ENCODE peak calls at places on chromosome 11, in eight cellular contexts. A is neural progenitor cell, D is PC-9, V is PC-3, E is GM23248, O is endothelial cell of umbilical vein, Q is neuronal stem cell, J is IMR-90. I is an unnamed sample. For H3K9me3, the result is how much of the 10 kb centered on the place peaks cover.

GRCh38 chr11:134364261-134364660 is 32.5 kb downstream of the GLB1L2 start:
- DNase-seq in D (no peak), J (no peak), O (no peak), Q (no peak), V (no peak), E (no peak), A (no peak), I (no peak)

GRCh38 chr11:13221722-13222121 is 55.9 kb upstream of the BMAL1 start:
- DNase-seq in D (no peak), Q (no peak), V (no peak), A (peak), E (no peak), O (no peak), J (no peak), I (no peak)

GRCh38 chr11:39741066-39741465 is 1718.4 kb downstream of the LRRC4C start:
- DNase-seq in O (no peak), A (no peak), Q (no peak), V (peak), E (no peak), D (no peak), J (no peak), I (no peak)

GRCh38 chr11:1820463-1821325 is 14.1 kb upstream of the SYT8 start:
- DNase-seq in E (peak), J (peak), V (peak), Q (no peak), A (no peak), D (no peak), O (no peak), I (no peak)

GRCh38 chr11:19712281-19713220 is at the start of gene NAV2:
- DNase-seq in D (peak), E (peak), Q (peak), J (peak), V (peak), O (peak), A (peak), I (peak)

GRCh38 chr11:115885446-115885978 is 381.3 kb upstream of the CADM1 start:
- DNase-seq in V (no peak), A (peak), O (no peak), J (no peak), D (no peak), Q (peak), E (no peak), I (no peak)

GRCh38 chr11:93498099-93499040 is 44.8 kb downstream of the SMCO4 start:
- DNase-seq in D (no peak), E (peak), V (peak), Q (no peak), J (peak), O (no peak), A (peak), I (no peak)

GRCh38 chr11:34303028-34303427 is 54.8 kb downstream of the ABTB2 start:
- DNase-seq in Q (no peak), E (no peak), D (no peak), V (no peak), O (no peak), J (no peak), A (no peak), I (no peak)

GRCh38 chr11:43919852-43920597 is 22.4 kb upstream of the C11orf96 start:
- DNase-seq in A (no peak), V (no peak), J (peak), Q (no peak), E (no peak), O (no peak), D (no peak), I (no peak)

GRCh38 chr11:44305643-44306468 is 4.1 kb downstream of the ALX4 start:
- DNase-seq in O (peak), Q (no peak), E (no peak), J (no peak), V (no peak), A (peak), D (no peak), I (no peak)

GRCh38 chr11:72602250-72602904 is 71.8 kb downstream of the PDE2A start:
- DNase-seq in Q (no peak), O (no peak), A (no peak), J (no peak), D (no peak), E (no peak), V (no peak), I (no peak)

GRCh38 chr11:11157201-11157600 is 195.8 kb downstream of the CSNK2A3 start:
- DNase-seq in Q (no peak), V (peak), A (peak), D (no peak), E (peak), O (peak), J (peak), I (peak)

GRCh38 chr11:107043242-107043991 is 25.1 kb upstream of the GUCY1A2 start:
- DNase-seq in D (peak), E (peak), Q (no peak), J (peak), O (no peak), V (peak), A (no peak), I (no peak)

GRCh38 chr11:44930588-44931302 is 19.9 kb downstream of the TP53I11 start:
- DNase-seq in J (no peak), A (no peak), V (peak), D (no peak), Q (no peak), E (no peak), O (no peak), I (no peak)

GRCh38 chr11:20364412-20364792 is 888 bp downstream of the HTATIP2 start:
- DNase-seq in D (no peak), A (no peak), Q (no peak), J (no peak), V (peak), O (no peak), E (no peak), I (no peak)

GRCh38 chr11:64070301-64070656 is 34.5 kb downstream of the FLRT1 start:
- DNase-seq in O (no peak), A (peak), E (no peak), Q (peak), V (no peak), J (no peak), D (no peak), I (no peak)

GRCh38 chr11:41612415-41612814 is 153.0 kb upstream of the LRRC4C start:
- DNase-seq in A (peak), Q (no peak), E (no peak), J (no peak), V (peak), O (no peak), D (no peak), I (no peak)

GRCh38 chr11:62566247-62566646 is 7.4 kb downstream of the EEF1G start:
- DNase-seq in A (no peak), E (no peak), Q (no peak), V (no peak), O (no peak), J (no peak), D (no peak), I (no peak)

GRCh38 chr11:77107950-77108349 is 5.3 kb downstream of the OMP start:
- DNase-seq in Q (no peak), V (peak), A (no peak), O (peak), E (peak), J (peak), D (peak), I (no peak)

GRCh38 chr11:31802990-31803812 is 7.9 kb downstream of the PAX6 start:
- DNase-seq in Q (no peak), A (peak), E (no peak), V (no peak), D (no peak), O (no peak), J (no peak), I (no peak)

GRCh38 chr11:34439521-34440258 is 956 bp downstream of the CAT start:
- DNase-seq in D (peak), E (peak), J (no peak), V (no peak), Q (peak), O (no peak), A (no peak), I (peak)

GRCh38 chr11:108221401-108221800 is 1.0 kb downstream of the NPAT start:
- DNase-seq in J (peak), V (peak), O (peak), E (peak), D (no peak), Q (no peak), A (peak), I (peak)

GRCh38 chr11:120746836-120747609 is 235.5 kb downstream of the GRIK4 start:
- DNase-seq in Q (no peak), D (no peak), E (no peak), O (no peak), J (no peak), A (no peak), V (peak), I (no peak)

GRCh38 chr11:131897976-131898375 is 527.6 kb downstream of the NTM start:
- DNase-seq in J (peak), Q (no peak), A (no peak), V (no peak), O (no peak), D (no peak), E (no peak), I (no peak)

GRCh38 chr11:121229495-121229894 is 63.1 kb upstream of the SC5D start:
- DNase-seq in E (no peak), Q (no peak), D (no peak), J (no peak), A (no peak), O (no peak), V (no peak), I (no peak)

GRCh38 chr11:7893792-7894191 is 37.3 kb downstream of the OR10A6 start:
- DNase-seq in J (no peak), V (no peak), D (no peak), E (no peak), Q (no peak), O (no peak), A (no peak), I (no peak)

GRCh38 chr11:62560566-62561103 is 13.1 kb downstream of the EEF1G start:
- DNase-seq in E (peak), Q (peak), O (peak), D (peak), J (peak), A (peak), V (peak), I (peak)

GRCh38 chr11:118911113-118911879 is 14.4 kb downstream of the BCL9L start:
- DNase-seq in J (peak), O (no peak), D (peak), Q (no peak), V (peak), E (peak), A (peak), I (no peak)

GRCh38 chr11:128530119-128531091 is 57.0 kb downstream of the ETS1 start:
- DNase-seq in Q (no peak), V (peak), A (no peak), D (no peak), J (peak), O (no peak), E (peak), I (no peak)

GRCh38 chr11:106012744-106013143 is 9.3 kb downstream of the MSANTD4 start:
- DNase-seq in O (peak), V (no peak), D (no peak), Q (no peak), J (peak), A (no peak), E (peak), I (no peak)

GRCh38 chr11:63610604-63611394 is 3.4 kb downstream of the PLAAT3 start:
- DNase-seq in V (no peak), Q (no peak), D (no peak), J (no peak), A (peak), O (no peak), E (no peak), I (no peak)

GRCh38 chr11:102914238-102915043 is 39.7 kb upstream of the MMP12 start:
- DNase-seq in J (peak), E (peak), D (no peak), Q (peak), A (peak), O (peak), V (peak), I (no peak)

GRCh38 chr11:14506532-14506931 is 6.9 kb upstream of the COPB1 start:
- DNase-seq in V (peak), A (no peak), D (no peak), Q (no peak), J (peak), O (no peak), E (peak), I (no peak)

GRCh38 chr11:12802418-12803085 is 128.3 kb downstream of the TEAD1 start:
- DNase-seq in J (peak), D (peak), O (peak), E (peak), Q (peak), A (peak), V (peak), I (no peak)

GRCh38 chr11:5204787-5205186 is 4.3 kb upstream of the OR51V1 start:
- DNase-seq in V (peak), J (peak), A (peak), D (no peak), O (peak), Q (peak), E (peak), I (peak)

GRCh38 chr11:130499828-130500227 is 51.4 kb downstream of the ADAMTS15 start:
- DNase-seq in J (peak), Q (no peak), A (no peak), O (no peak), V (no peak), E (peak), D (no peak), I (no peak)

GRCh38 chr11:20238712-20239111 is 78.4 kb upstream of the DBX1 start:
- DNase-seq in O (no peak), Q (no peak), V (no peak), J (no peak), E (no peak), D (no peak), A (no peak), I (no peak)

DNA sequence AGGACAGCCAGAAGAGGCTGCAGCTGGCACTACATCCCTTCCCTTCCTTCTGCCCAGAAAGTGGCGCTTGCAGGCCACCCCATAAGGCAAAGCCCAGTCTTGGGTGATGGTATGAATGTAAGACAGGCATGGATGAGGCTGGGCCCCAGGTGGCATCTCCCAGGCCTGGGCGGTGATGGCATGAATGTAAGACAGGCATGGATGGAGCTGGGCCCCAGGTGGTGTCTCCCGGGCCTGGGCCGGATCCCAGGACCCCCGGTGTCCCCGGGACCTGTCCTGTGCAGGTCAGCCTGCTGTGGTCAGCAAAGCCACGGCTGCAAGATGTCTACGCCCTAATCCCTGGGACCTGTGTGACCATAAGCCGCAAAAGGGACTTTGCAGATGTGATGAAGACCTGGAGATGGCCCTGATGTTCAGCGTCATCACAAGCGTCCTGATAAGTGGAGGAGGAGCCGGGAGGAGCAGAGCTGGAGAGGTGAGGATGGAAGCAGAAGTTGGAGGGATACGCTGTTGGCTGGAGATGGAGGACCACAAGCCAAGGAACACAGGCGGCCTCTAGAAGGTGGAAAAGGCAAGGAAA is 181.1 kb downstream of the CTTN start:
- DNase-seq in D (no peak), V (no peak), E (no peak), A (no peak), J (no peak), Q (no peak), O (no peak), I (no peak)
- H3K9me3 ChIP-seq in D (under half), V (under half), E (under half), A (under half), J (under half), Q (under half), O (under half), I (under half)

GRCh38 chr11:116964269-116964668 is 126.8 kb upstream of the APOA1 start:
- DNase-seq in E (no peak), A (no peak), O (no peak), Q (no peak), J (peak), D (no peak), V (no peak), I (no peak)

GRCh38 chr11:116962108-116962507 is 124.7 kb upstream of the APOA1 start:
- DNase-seq in V (no peak), A (no peak), J (peak), Q (no peak), O (no peak), E (no peak), D (peak), I (no peak)

GRCh38 chr11:116958246-116958645 is 120.8 kb upstream of the APOA1 start:
- DNase-seq in O (no peak), A (peak), D (no peak), Q (no peak), E (peak), V (no peak), J (no peak), I (no peak)

GRCh38 chr11:116963813-116964212 is 126.4 kb upstream of the APOA1 start:
- DNase-seq in J (no peak), O (no peak), A (no peak), E (no peak), V (no peak), Q (no peak), D (peak), I (no peak)

DNA sequence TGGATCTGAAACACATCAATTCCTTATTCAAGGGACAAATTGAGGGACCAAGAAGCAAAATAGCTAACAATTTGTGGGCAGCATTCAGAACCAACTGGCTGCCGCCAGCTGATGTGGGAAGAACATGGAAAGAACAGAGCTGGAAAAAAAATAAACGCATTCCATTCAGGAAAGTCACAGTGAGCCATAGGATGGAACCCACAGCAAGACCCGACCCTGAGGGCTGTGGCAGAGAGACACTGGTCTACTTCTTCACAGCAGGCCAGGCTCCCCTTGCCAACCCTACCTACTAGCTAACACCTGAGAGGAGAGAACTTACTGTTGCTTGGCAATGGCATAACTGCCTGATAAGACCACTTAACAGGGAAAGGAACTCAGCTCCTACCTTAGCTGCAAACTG is 123.5 kb upstream of the APOA1 start:
- DNase-seq in J (peak), A (peak), D (peak), V (peak), E (peak), O (peak), Q (no peak), I (peak)
- H2AFZ ChIP-seq in J (peak), A (no peak), D (no peak), V (no peak), E (no peak), O (no peak), Q (no peak), I (no peak)

DNA sequence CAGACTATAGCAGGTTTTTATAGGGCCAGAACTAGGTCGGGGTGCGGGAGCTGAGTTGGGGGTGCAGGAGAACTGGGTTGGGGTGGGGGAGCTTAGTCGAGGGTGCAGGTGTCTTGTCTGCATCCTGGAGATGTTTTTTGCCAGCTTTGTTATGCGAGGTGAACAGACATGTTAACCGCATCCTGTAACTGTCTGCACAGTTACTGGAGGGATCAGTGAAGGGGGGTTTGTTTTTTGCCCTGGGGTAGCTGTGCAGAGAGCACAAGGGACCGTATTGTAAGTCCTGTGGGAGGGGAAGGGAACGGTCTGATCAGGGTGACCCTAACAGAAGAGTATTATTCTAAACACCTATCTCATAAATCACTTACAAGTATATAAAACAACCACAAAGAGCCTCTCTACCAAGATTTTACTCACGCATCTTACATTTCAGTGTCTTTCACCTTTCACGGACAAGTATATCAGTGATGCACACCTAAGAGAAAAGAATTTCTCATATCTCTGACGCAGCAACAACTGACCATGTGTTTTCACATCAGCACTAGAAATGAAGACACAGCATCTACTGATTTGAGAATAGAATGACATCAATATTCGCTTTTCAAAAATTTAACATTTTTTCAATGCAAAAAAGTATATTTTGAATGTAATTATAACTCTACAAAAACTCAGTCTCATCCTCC is 20.8 kb downstream of the ZNF195 start:
- DNase-seq in Q (no peak), E (no peak), D (no peak), J (no peak), O (no peak), V (no peak), A (no peak), I (no peak)
- H3K9me3 ChIP-seq in Q (half or more), E (under half), D (under half), J (half or more), O (under half), V (under half), A (under half), I (under half)

GRCh38 chr11:101407324-101407723 is 176.5 kb downstream of the TRPC6 start:
- DNase-seq in D (no peak), Q (no peak), A (no peak), V (no peak), O (no peak), E (peak), J (peak), I (no peak)
- H2AFZ ChIP-seq in D (no peak), Q (no peak), A (no peak), V (no peak), O (no peak), E (no peak), J (no peak), I (no peak)